ENCODE peak calls at places on chromosomes 5 and 9, in nine cellular contexts. One of them, this sample, is unnamed.

GRCh38 chr5:132557425-132557805 is 638 bp downstream of the RAD50 start:
- DNase-seq in fibroblast of lung: peak
- DNase-seq in A549: peak
- DNase-seq in tibial nerve: no peak
- DNase-seq in stomach: peak
- DNase-seq in CD4-positive, alpha-beta T cell: peak
- DNase-seq in pancreas: peak
- DNase-seq in lower lobe of right lung: peak
- DNase-seq in foreskin keratinocyte: no peak
- DNase-seq in this sample: no peak

GRCh38 chr9:77910216-77910615 is 121.4 kb downstream of the GNAQ start:
- DNase-seq in fibroblast of lung: no peak
- DNase-seq in foreskin keratinocyte: no peak
- DNase-seq in stomach: no peak
- DNase-seq in tibial nerve: no peak
- DNase-seq in pancreas: no peak
- DNase-seq in A549: no peak
- DNase-seq in lower lobe of right lung: no peak
- DNase-seq in CD4-positive, alpha-beta T cell: no peak
- DNase-seq in this sample: no peak

GRCh38 chr5:81779125-81779934 is 28.4 kb upstream of the SSBP2 start:
- DNase-seq in fibroblast of lung: peak
- DNase-seq in CD4-positive, alpha-beta T cell: peak
- DNase-seq in pancreas: peak
- DNase-seq in stomach: peak
- DNase-seq in foreskin keratinocyte: no peak
- DNase-seq in lower lobe of right lung: peak
- DNase-seq in A549: no peak
- DNase-seq in tibial nerve: peak
- DNase-seq in this sample: no peak

GRCh38 chr9:33277484-33277883 is 12.6 kb downstream of the CHMP5 start:
- DNase-seq in tibial nerve: no peak
- DNase-seq in foreskin keratinocyte: no peak
- DNase-seq in stomach: no peak
- DNase-seq in lower lobe of right lung: no peak
- DNase-seq in CD4-positive, alpha-beta T cell: no peak
- DNase-seq in A549: no peak
- DNase-seq in fibroblast of lung: no peak
- DNase-seq in pancreas: no peak
- DNase-seq in this sample: no peak

GRCh38 chr9:32991895-32992595 is 9.4 kb downstream of the APTX start:
- DNase-seq in A549: no peak
- DNase-seq in tibial nerve: no peak
- DNase-seq in lower lobe of right lung: no peak
- DNase-seq in pancreas: no peak
- DNase-seq in fibroblast of lung: peak
- DNase-seq in foreskin keratinocyte: no peak
- DNase-seq in CD4-positive, alpha-beta T cell: no peak
- DNase-seq in stomach: peak
- DNase-seq in this sample: no peak

GRCh38 chr9:35845824-35846771 is 17.1 kb downstream of the TMEM8B start:
- DNase-seq in A549: no peak
- DNase-seq in tibial nerve: no peak
- DNase-seq in pancreas: no peak
- DNase-seq in fibroblast of lung: no peak
- DNase-seq in foreskin keratinocyte: no peak
- DNase-seq in stomach: no peak
- DNase-seq in lower lobe of right lung: no peak
- DNase-seq in CD4-positive, alpha-beta T cell: no peak
- DNase-seq in this sample: no peak

GRCh38 chr9:117434568-117434967 is 19.7 kb upstream of the ASTN2 start:
- DNase-seq in lower lobe of right lung: no peak
- DNase-seq in tibial nerve: no peak
- DNase-seq in foreskin keratinocyte: peak
- DNase-seq in A549: no peak
- DNase-seq in CD4-positive, alpha-beta T cell: no peak
- DNase-seq in pancreas: no peak
- DNase-seq in stomach: no peak
- DNase-seq in fibroblast of lung: no peak
- DNase-seq in this sample: no peak

GRCh38 chr5:142087920-142088679 is 20.5 kb upstream of the NDFIP1 start:
- DNase-seq in pancreas: no peak
- DNase-seq in tibial nerve: no peak
- DNase-seq in A549: no peak
- DNase-seq in lower lobe of right lung: no peak
- DNase-seq in CD4-positive, alpha-beta T cell: peak
- DNase-seq in foreskin keratinocyte: no peak
- DNase-seq in stomach: no peak
- DNase-seq in fibroblast of lung: no peak
- DNase-seq in this sample: no peak

GRCh38 chr9:115058175-115058574 is 59.8 kb downstream of the TNC start:
- DNase-seq in stomach: no peak
- DNase-seq in fibroblast of lung: no peak
- DNase-seq in CD4-positive, alpha-beta T cell: no peak
- DNase-seq in A549: no peak
- DNase-seq in tibial nerve: no peak
- DNase-seq in pancreas: no peak
- DNase-seq in lower lobe of right lung: no peak
- DNase-seq in foreskin keratinocyte: no peak
- DNase-seq in this sample: no peak

GRCh38 chr5:77028631-77029375 is 1.4 kb upstream of the AGGF1 start:
- DNase-seq in stomach: no peak
- DNase-seq in fibroblast of lung: no peak
- DNase-seq in CD4-positive, alpha-beta T cell: no peak
- DNase-seq in A549: no peak
- DNase-seq in lower lobe of right lung: no peak
- DNase-seq in foreskin keratinocyte: no peak
- DNase-seq in tibial nerve: no peak
- DNase-seq in pancreas: no peak
- DNase-seq in this sample: no peak

GRCh38 chr5:1032551-1033027 is 24.0 kb downstream of the NKD2 start:
- DNase-seq in stomach: no peak
- DNase-seq in A549: no peak
- DNase-seq in lower lobe of right lung: peak
- DNase-seq in foreskin keratinocyte: no peak
- DNase-seq in fibroblast of lung: no peak
- DNase-seq in CD4-positive, alpha-beta T cell: no peak
- DNase-seq in tibial nerve: no peak
- DNase-seq in pancreas: no peak
- DNase-seq in this sample: no peak

GRCh38 chr9:28584542-28584941 is 1011.3 kb upstream of the C9orf72 start:
- DNase-seq in tibial nerve: no peak
- DNase-seq in fibroblast of lung: no peak
- DNase-seq in foreskin keratinocyte: no peak
- DNase-seq in stomach: no peak
- DNase-seq in CD4-positive, alpha-beta T cell: no peak
- DNase-seq in lower lobe of right lung: no peak
- DNase-seq in A549: no peak
- DNase-seq in pancreas: no peak
- DNase-seq in this sample: no peak

GRCh38 chr5:32942225-32942989 is 231.3 kb downstream of the NPR3 start:
- DNase-seq in CD4-positive, alpha-beta T cell: no peak
- DNase-seq in fibroblast of lung: peak
- DNase-seq in tibial nerve: no peak
- DNase-seq in lower lobe of right lung: no peak
- DNase-seq in stomach: no peak
- DNase-seq in A549: peak
- DNase-seq in foreskin keratinocyte: no peak
- DNase-seq in pancreas: no peak
- DNase-seq in this sample: no peak

GRCh38 chr5:177980776-177981175 is 15.3 kb downstream of the PROP1 start:
- DNase-seq in tibial nerve: no peak
- DNase-seq in pancreas: no peak
- DNase-seq in stomach: no peak
- DNase-seq in lower lobe of right lung: no peak
- DNase-seq in CD4-positive, alpha-beta T cell: no peak
- DNase-seq in A549: no peak
- DNase-seq in fibroblast of lung: peak
- DNase-seq in foreskin keratinocyte: no peak
- DNase-seq in this sample: no peak

DNA sequence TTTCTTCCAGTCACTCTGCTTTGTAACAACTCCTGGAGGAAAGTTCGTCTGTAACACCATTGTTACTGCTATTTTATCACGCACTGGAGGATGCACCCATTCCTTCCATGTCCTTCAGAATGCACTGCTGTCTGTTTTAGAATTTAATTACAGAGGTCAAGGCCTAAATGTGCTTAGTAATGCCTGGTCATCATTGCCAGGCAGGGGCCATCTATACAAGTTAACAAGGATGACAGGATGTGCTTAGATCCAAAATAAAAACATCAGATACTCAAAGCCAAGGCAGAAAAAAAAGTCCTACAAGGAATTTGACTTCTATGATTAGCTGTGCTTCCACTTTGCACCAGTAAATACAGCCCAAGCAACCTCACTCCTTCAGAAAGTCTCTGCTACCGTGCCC is 371.4 kb downstream of the SEMA5A start:
- DNase-seq in tibial nerve: no peak
- DNase-seq in CD4-positive, alpha-beta T cell: no peak
- DNase-seq in stomach: no peak
- DNase-seq in fibroblast of lung: no peak
- DNase-seq in lower lobe of right lung: no peak
- DNase-seq in pancreas: no peak
- DNase-seq in A549: no peak
- DNase-seq in foreskin keratinocyte: no peak
- DNase-seq in this sample: no peak
- H3K27ac ChIP-seq in tibial nerve: no peak
- H3K27ac ChIP-seq in CD4-positive, alpha-beta T cell: no peak
- H3K27ac ChIP-seq in stomach: no peak
- H3K27ac ChIP-seq in fibroblast of lung: peak
- H3K27ac ChIP-seq in lower lobe of right lung: no peak
- H3K27ac ChIP-seq in pancreas: no peak
- H3K27ac ChIP-seq in A549: no peak
- H3K27ac ChIP-seq in foreskin keratinocyte: no peak
- H3K27ac ChIP-seq in this sample: peak

GRCh38 chr9:130008577-130008976 is 34.4 kb downstream of the FNBP1 start:
- DNase-seq in fibroblast of lung: no peak
- DNase-seq in lower lobe of right lung: no peak
- DNase-seq in CD4-positive, alpha-beta T cell: no peak
- DNase-seq in pancreas: no peak
- DNase-seq in tibial nerve: no peak
- DNase-seq in stomach: no peak
- DNase-seq in A549: no peak
- DNase-seq in foreskin keratinocyte: no peak
- DNase-seq in this sample: no peak

GRCh38 chr9:129999123-129999510 is 43.9 kb downstream of the FNBP1 start:
- DNase-seq in tibial nerve: no peak
- DNase-seq in pancreas: no peak
- DNase-seq in foreskin keratinocyte: no peak
- DNase-seq in CD4-positive, alpha-beta T cell: no peak
- DNase-seq in stomach: no peak
- DNase-seq in lower lobe of right lung: no peak
- DNase-seq in fibroblast of lung: no peak
- DNase-seq in A549: no peak
- DNase-seq in this sample: no peak

GRCh38 chr9:130002320-130002719 is 40.7 kb downstream of the FNBP1 start:
- DNase-seq in tibial nerve: no peak
- DNase-seq in fibroblast of lung: no peak
- DNase-seq in stomach: no peak
- DNase-seq in A549: no peak
- DNase-seq in pancreas: no peak
- DNase-seq in foreskin keratinocyte: no peak
- DNase-seq in lower lobe of right lung: no peak
- DNase-seq in CD4-positive, alpha-beta T cell: no peak
- DNase-seq in this sample: no peak

GRCh38 chr9:130001185-130001584 is 41.8 kb downstream of the FNBP1 start:
- DNase-seq in stomach: no peak
- DNase-seq in A549: no peak
- DNase-seq in fibroblast of lung: no peak
- DNase-seq in lower lobe of right lung: no peak
- DNase-seq in foreskin keratinocyte: no peak
- DNase-seq in tibial nerve: no peak
- DNase-seq in pancreas: no peak
- DNase-seq in CD4-positive, alpha-beta T cell: no peak
- DNase-seq in this sample: no peak

DNA sequence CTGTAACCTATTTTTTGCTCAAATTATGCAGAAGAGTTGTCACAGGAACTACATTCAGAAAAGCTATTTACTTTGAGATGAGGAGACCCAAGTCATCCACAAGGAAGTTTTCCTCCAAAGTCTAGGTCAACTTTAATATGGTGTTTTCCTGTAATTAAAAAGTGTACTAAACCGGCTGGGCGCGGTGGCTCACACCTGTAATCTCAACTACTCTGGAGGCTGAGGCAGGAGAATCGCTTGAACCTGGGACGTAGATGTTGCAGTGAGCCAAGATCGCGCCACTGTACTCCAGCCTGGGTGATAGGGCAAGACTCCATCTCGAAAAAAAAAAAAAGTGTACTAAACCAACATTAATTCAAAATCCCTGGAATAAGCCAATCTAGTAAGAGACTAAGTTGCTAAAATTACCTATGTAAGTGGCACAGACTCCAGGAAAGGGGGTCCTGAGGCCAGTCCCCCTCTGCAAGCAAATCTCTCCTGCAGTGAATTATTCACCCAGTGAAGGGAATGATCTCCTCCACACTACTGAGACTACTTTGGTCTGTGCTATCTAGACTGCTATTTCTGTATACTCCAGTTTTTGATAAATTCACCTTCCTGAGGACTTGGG is 38.9 kb downstream of the FNBP1 start:
- DNase-seq in lower lobe of right lung: no peak
- DNase-seq in pancreas: no peak
- DNase-seq in foreskin keratinocyte: no peak
- DNase-seq in tibial nerve: no peak
- DNase-seq in A549: no peak
- DNase-seq in CD4-positive, alpha-beta T cell: no peak
- DNase-seq in stomach: no peak
- DNase-seq in fibroblast of lung: no peak
- DNase-seq in this sample: no peak
- H3K27ac ChIP-seq in lower lobe of right lung: no peak
- H3K27ac ChIP-seq in pancreas: no peak
- H3K27ac ChIP-seq in foreskin keratinocyte: no peak
- H3K27ac ChIP-seq in tibial nerve: no peak
- H3K27ac ChIP-seq in A549: no peak
- H3K27ac ChIP-seq in CD4-positive, alpha-beta T cell: no peak
- H3K27ac ChIP-seq in stomach: no peak
- H3K27ac ChIP-seq in fibroblast of lung: no peak
- H3K27ac ChIP-seq in this sample: no peak

DNA sequence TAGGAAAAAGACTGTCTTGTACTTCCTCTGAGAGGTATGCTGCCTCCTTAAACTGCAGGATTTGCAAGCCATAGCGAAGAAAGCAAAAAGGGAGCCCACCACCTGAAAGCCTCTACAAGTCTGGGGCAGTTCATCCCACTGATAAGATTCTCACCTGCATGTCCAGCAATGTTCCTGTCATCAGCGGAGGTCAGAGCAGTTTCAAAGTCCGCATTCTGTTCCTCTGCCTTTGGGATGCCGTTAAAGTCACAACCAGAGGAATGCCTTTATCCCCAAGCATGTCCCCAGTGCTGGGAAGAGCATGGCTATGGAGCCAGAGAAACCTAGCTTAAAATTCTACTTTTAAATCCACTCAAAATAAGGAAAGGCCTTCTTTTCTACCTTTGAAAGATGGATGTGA is 220.5 kb downstream of the GLIS3 start:
- DNase-seq in tibial nerve: no peak
- DNase-seq in pancreas: no peak
- DNase-seq in CD4-positive, alpha-beta T cell: no peak
- DNase-seq in lower lobe of right lung: no peak
- DNase-seq in stomach: no peak
- DNase-seq in fibroblast of lung: no peak
- DNase-seq in A549: no peak
- DNase-seq in foreskin keratinocyte: no peak
- DNase-seq in this sample: no peak
- H3K27ac ChIP-seq in tibial nerve: no peak
- H3K27ac ChIP-seq in pancreas: no peak
- H3K27ac ChIP-seq in CD4-positive, alpha-beta T cell: no peak
- H3K27ac ChIP-seq in lower lobe of right lung: no peak
- H3K27ac ChIP-seq in stomach: no peak
- H3K27ac ChIP-seq in fibroblast of lung: no peak
- H3K27ac ChIP-seq in A549: peak
- H3K27ac ChIP-seq in foreskin keratinocyte: no peak
- H3K27ac ChIP-seq in this sample: no peak

GRCh38 chr5:15807248-15807647 is 307.3 kb downstream of the FBXL7 start:
- DNase-seq in CD4-positive, alpha-beta T cell: no peak
- DNase-seq in pancreas: no peak
- DNase-seq in stomach: no peak
- DNase-seq in tibial nerve: no peak
- DNase-seq in fibroblast of lung: peak
- DNase-seq in A549: no peak
- DNase-seq in lower lobe of right lung: no peak
- DNase-seq in foreskin keratinocyte: no peak
- DNase-seq in this sample: no peak
- H3K27ac ChIP-seq in CD4-positive, alpha-beta T cell: no peak
- H3K27ac ChIP-seq in pancreas: no peak
- H3K27ac ChIP-seq in stomach: no peak
- H3K27ac ChIP-seq in tibial nerve: no peak
- H3K27ac ChIP-seq in fibroblast of lung: no peak
- H3K27ac ChIP-seq in A549: no peak
- H3K27ac ChIP-seq in lower lobe of right lung: no peak
- H3K27ac ChIP-seq in foreskin keratinocyte: no peak
- H3K27ac ChIP-seq in this sample: no peak

This sample was measured in epithelial cell of prostate.